ENCODE peak calls at places on chromosomes 5 and 9, in nine cellular contexts. J is Kasumi-1, R is NCI-H774, O is activated T-helper 1 cell treated with Interleukin-2 at 50 U/mL for 16 hours, V is GM12864, L is left cardiac atrium, X is BJ, F is RPMI7951, C is NCI-H1694 treated with DMSO at 0.1 percent for 48 hours. G is an unnamed sample.

GRCh38 chr9:126377521-126377920 is 50.9 kb downstream of the MVB12B start:
- DNase-seq in C (peak; percentile 9), R (no peak), X (no peak), O (no peak), V (no peak), J (no peak), L (no peak), F (no peak), G (no peak)

GRCh38 chr5:111635151-111635945 is 121.6 kb downstream of the NREP start:
- DNase-seq in O (no peak), V (no peak), R (no peak), X (no peak), J (no peak), F (no peak), L (no peak), C (no peak), G (no peak)

GRCh38 chr9:3879731-3880493 is 354.1 kb upstream of the RFX3 start:
- DNase-seq in O (no peak), J (no peak), C (peak; percentile 91), R (peak; percentile 64), L (no peak), F (no peak), V (no peak), X (no peak), G (no peak)

GRCh38 chr5:173001229-173001841 is 17.8 kb downstream of the ATP6V0E1 start:
- DNase-seq in L (no peak), X (no peak), R (no peak), V (peak; percentile 56), F (no peak), O (no peak), J (no peak), C (no peak), G (peak; percentile 51)

GRCh38 chr9:72185561-72185960 is 36.3 kb downstream of the GDA start:
- DNase-seq in F (peak; percentile 2), R (no peak), J (no peak), V (no peak), X (peak; percentile 1), C (peak; percentile 17), O (no peak), L (no peak), G (no peak)

GRCh38 chr9:128420060-128420650 is 502 bp upstream of the CERCAM start:
- DNase-seq in C (no peak), V (peak; percentile 10), O (peak; percentile 47), X (no peak), R (peak; percentile 60), J (peak; percentile 44), L (peak; percentile 81), F (peak; percentile 69), G (no peak)

GRCh38 chr9:98314381-98315066 is 59.1 kb upstream of the TBC1D2 start:
- DNase-seq in X (no peak), L (no peak), O (no peak), V (no peak), J (no peak), C (no peak), R (no peak), F (no peak), G (no peak)

GRCh38 chr9:137045294-137046093 is 483 bp downstream of the NPDC1 start:
- DNase-seq in O (no peak), F (peak; percentile 24), C (peak; percentile 41), X (no peak), L (no peak), J (no peak), V (no peak), R (peak; percentile 9), G (no peak)

GRCh38 chr5:72692273-72692672 is 124.2 kb upstream of the TNPO1 start:
- DNase-seq in V (no peak), O (no peak), L (no peak), R (no peak), C (no peak), J (no peak), F (no peak), X (peak; percentile 7), G (no peak)

GRCh38 chr5:117872798-117873368 is 1115.5 kb downstream of the DTWD2 start:
- DNase-seq in R (no peak), J (no peak), F (no peak), L (no peak), V (no peak), X (no peak), O (no peak), C (no peak), G (no peak)

GRCh38 chr9:82456621-82457020 is 468.0 kb downstream of the SPATA31D1 start:
- DNase-seq in R (no peak), X (peak; percentile 18), C (no peak), V (no peak), L (no peak), J (no peak), O (no peak), F (peak; percentile 41), G (no peak)

GRCh38 chr5:167850901-167851300 is 440.5 kb upstream of the WWC1 start:
- DNase-seq in V (no peak), R (no peak), O (no peak), F (no peak), L (no peak), C (no peak), X (no peak), J (no peak), G (no peak)

GRCh38 chr5:72234898-72235297 is 85.1 kb downstream of the MRPS27 start:
- DNase-seq in F (no peak), J (no peak), X (no peak), L (no peak), C (no peak), V (no peak), R (no peak), O (no peak), G (no peak)

GRCh38 chr9:111965566-111966019 is 69.0 kb downstream of the UGCG start:
- DNase-seq in C (no peak), X (peak; percentile 82), L (no peak), O (no peak), V (no peak), R (no peak), F (peak; percentile 90), J (no peak), G (peak; percentile 90)

GRCh38 chr9:4662108-4662988 is at the start of gene PLPP6:
- DNase-seq in F (peak; percentile 76), R (peak; percentile 95), C (peak; percentile 80), V (peak; percentile 58), X (no peak), L (peak; percentile 90), J (peak; percentile 40), O (peak; percentile 62), G (peak; percentile 52)

GRCh38 chr5:132853323-132853722 is 12.9 kb downstream of the GDF9 start:
- DNase-seq in J (no peak), V (no peak), R (peak; percentile 61), O (no peak), C (no peak), F (no peak), L (no peak), X (no peak), G (no peak)

GRCh38 chr9:68515304-68516017 is 25.2 kb downstream of the TMEM252 start:
- DNase-seq in L (no peak), R (no peak), F (no peak), O (no peak), C (no peak), V (no peak), X (no peak), J (no peak), G (no peak)

GRCh38 chr5:9815051-9815450 is 184.9 kb upstream of the TAS2R1 start:
- DNase-seq in V (no peak), X (no peak), F (no peak), C (no peak), J (no peak), O (no peak), L (no peak), R (no peak), G (no peak)

GRCh38 chr5:143182901-143183820 is 220.3 kb downstream of the NR3C1 start:
- DNase-seq in C (no peak), R (no peak), F (peak; percentile 19), O (peak; percentile 4), X (no peak), J (peak; percentile 82), L (peak; percentile 47), V (peak; percentile 81), G (peak; percentile 84)

GRCh38 chr5:59428391-59428790 is 465.1 kb downstream of the PDE4D start:
- DNase-seq in C (no peak), F (no peak), V (no peak), L (no peak), R (no peak), X (no peak), O (no peak), J (no peak), G (no peak)

GRCh38 chr9:35938474-35939145 is 19.3 kb downstream of the OR2S2 start:
- DNase-seq in F (no peak), O (no peak), R (no peak), X (no peak), C (no peak), V (no peak), L (no peak), J (no peak), G (no peak)

GRCh38 chr5:112119527-112119926 is 299.6 kb downstream of the EPB41L4A start:
- DNase-seq in F (peak; percentile 58), O (no peak), C (no peak), L (no peak), J (peak; percentile 84), R (no peak), X (no peak), V (no peak), G (peak; percentile 32)

GRCh38 chr9:130186051-130186450 is 13.8 kb downstream of the NCS1 start:
- DNase-seq in V (no peak), J (no peak), X (no peak), F (peak; percentile 33), L (no peak), C (no peak), O (no peak), R (no peak), G (no peak)

GRCh38 chr5:116011046-116011445 is 21.2 kb upstream of the ARL14EPL start:
- DNase-seq in C (no peak), F (no peak), L (no peak), R (no peak), X (no peak), J (no peak), O (no peak), V (no peak), G (no peak)

GRCh38 chr5:21219255-21219654 is 1231.3 kb upstream of the CDH18 start:
- DNase-seq in X (no peak), F (peak; percentile 1), C (no peak), L (no peak), R (no peak), V (no peak), O (no peak), J (no peak), G (no peak)

GRCh38 chr5:57366744-57367143 is 115.9 kb downstream of the ACTBL2 start:
- DNase-seq in F (peak; percentile 47), C (no peak), L (no peak), V (no peak), O (no peak), R (no peak), J (no peak), X (no peak), G (no peak)

GRCh38 chr5:132090107-132090506 is 16.5 kb downstream of the CSF2 start:
- DNase-seq in C (peak; percentile 72), X (peak; percentile 58), O (no peak), J (no peak), F (peak; percentile 99), R (no peak), L (no peak), V (no peak), G (no peak)

GRCh38 chr9:38016375-38017120 is 52.5 kb downstream of the SHB start:
- DNase-seq in J (no peak), F (peak; percentile 56), O (no peak), X (peak; percentile 74), C (no peak), V (no peak), L (no peak), R (no peak), G (no peak)

GRCh38 chr9:24464321-24464951 is 81.3 kb downstream of the IZUMO3 start:
- DNase-seq in X (no peak), O (no peak), L (no peak), F (no peak), J (peak; percentile 42), R (no peak), V (no peak), C (no peak), G (no peak)

GRCh38 chr5:33067291-33067690 is 356.2 kb downstream of the NPR3 start:
- DNase-seq in X (no peak), J (no peak), V (no peak), R (no peak), L (no peak), C (no peak), O (no peak), F (no peak), G (no peak)

GRCh38 chr9:116391306-116391900 is 237.8 kb downstream of the PAPPA start:
- DNase-seq in O (no peak), C (no peak), J (no peak), L (no peak), V (no peak), F (peak; percentile 61), X (peak; percentile 17), R (no peak), G (no peak)